ENCODE peak calls at places on chromosomes 3 and 15, in five cellular contexts. F is RKO, V is NCI-H1105 treated with DMSO at 0.1 percent for 48 hours, D is iPS-NIHi11, Z is H1. E is an unnamed sample.

GRCh38 chr15:41043276-41043675 is 72.8 kb downstream of the INO80 start:
- DNase-seq in F (no peak), V (no peak), D (no peak), Z (no peak), E (no peak)

GRCh38 chr15:70140543-70141375 is 43.0 kb upstream of the TLE3 start:
- DNase-seq in F (no peak), V (no peak), D (peak), Z (peak), E (no peak)

GRCh38 chr3:172082269-172082668 is 42.9 kb downstream of the FNDC3B start:
- DNase-seq in F (no peak), V (no peak), D (no peak), Z (no peak), E (peak)

GRCh38 chr15:85047271-85047948 is 65.8 kb downstream of the PDE8A start:
- DNase-seq in F (no peak), V (no peak), D (no peak), Z (no peak), E (peak)

GRCh38 chr3:188465311-188465710 is 311.4 kb downstream of the LPP start:
- DNase-seq in F (no peak), V (no peak), D (no peak), Z (no peak), E (no peak)

GRCh38 chr15:89783111-89783860 is 7.2 kb downstream of the MESP2 start:
- DNase-seq in F (no peak), V (no peak), D (peak), Z (no peak), E (no peak)

GRCh38 chr3:127392146-127392470 is 104.3 kb upstream of the PRR20G start:
- DNase-seq in F (no peak), V (no peak), D (no peak), Z (no peak), E (no peak)

GRCh38 chr3:194521514-194522260 is 34.9 kb upstream of the ATP13A3 start:
- DNase-seq in F (no peak), V (no peak), D (no peak), Z (no peak), E (no peak)

GRCh38 chr3:120028271-120029047 is 65.8 kb downstream of the GSK3B start:
- DNase-seq in F (no peak), V (no peak), D (no peak), Z (no peak), E (no peak)

GRCh38 chr15:99476413-99477222 is 89.2 kb upstream of the MEF2A start:
- DNase-seq in F (peak), V (no peak), D (no peak), Z (no peak), E (peak)

GRCh38 chr15:42220216-42220615 is 12.1 kb upstream of the VPS39 start:
- DNase-seq in F (no peak), V (no peak), D (no peak), Z (no peak), E (no peak)

GRCh38 chr3:179801263-179801662 is 148.4 kb downstream of the USP13 start:
- DNase-seq in F (peak), V (no peak), D (no peak), Z (no peak), E (no peak)

GRCh38 chr3:171508676-171509075 is 48.5 kb upstream of the TNIK start:
- DNase-seq in F (no peak), V (no peak), D (no peak), Z (no peak), E (no peak)

GRCh38 chr3:107976204-107976775 is 114.5 kb downstream of the CD47 start:
- DNase-seq in F (no peak), V (no peak), D (no peak), Z (no peak), E (no peak)

GRCh38 chr3:139472380-139473010 is 3.8 kb downstream of the RBP2 start:
- DNase-seq in F (no peak), V (no peak), D (no peak), Z (no peak), E (no peak)

GRCh38 chr15:62453979-62454378 is 288.9 kb upstream of the C2CD4B start:
- DNase-seq in F (peak), V (no peak), D (no peak), Z (no peak), E (no peak)

GRCh38 chr3:197478746-197479668 is 76.8 kb downstream of the BDH1 start:
- DNase-seq in F (no peak), V (peak), D (peak), Z (no peak), E (peak)

GRCh38 chr15:67076147-67076843 is 10.9 kb downstream of the SMAD3 start:
- DNase-seq in F (peak), V (no peak), D (no peak), Z (no peak), E (no peak)

GRCh38 chr3:23888617-23889228 is 28.1 kb downstream of the NKIRAS1 start:
- DNase-seq in F (peak), V (peak), D (no peak), Z (no peak), E (no peak)

E was measured in mucosa of gallbladder.